ENCODE peak calls at places on chromosome 13, in ten cellular contexts. L is left lung, V is tibial nerve, F is uterus, Y is thyroid gland, I is brain microvascular endothelial cell, E is OCI-LY7, U is nephron progenitor cell, B is endodermal cell, J is adrenal gland. P is an unnamed sample.

GRCh38 chr13:34750078-34750703 is 191.9 kb upstream of the NBEA start:
- DNase-seq in Y (peak), U (peak), B (peak), V (no peak), I (no peak), L (no peak), E (no peak), F (peak), J (no peak), P (no peak)

GRCh38 chr13:48741377-48741776 is 87.6 kb downstream of the CYSLTR2 start:
- DNase-seq in F (no peak), U (no peak), I (peak), E (no peak), Y (no peak), V (no peak), J (no peak), L (no peak), B (no peak), P (no peak)

GRCh38 chr13:59422646-59423045 is 741.1 kb downstream of the DIAPH3 start:
- DNase-seq in I (peak), B (peak), L (no peak), Y (no peak), F (no peak), J (no peak), E (no peak), U (no peak), V (no peak), P (no peak)

GRCh38 chr13:20160346-20161274 is at the start of gene GJA3:
- DNase-seq in V (no peak), E (no peak), J (no peak), U (peak), L (no peak), F (no peak), Y (peak), B (peak), I (no peak), P (no peak)

GRCh38 chr13:95360464-95361097 is 59.3 kb upstream of the ABCC4 start:
- DNase-seq in F (peak), I (no peak), J (peak), Y (no peak), U (no peak), L (no peak), E (no peak), B (peak), V (no peak), P (no peak)

GRCh38 chr13:98446234-98446621 is 130.7 kb downstream of the STK24 start:
- DNase-seq in J (no peak), B (no peak), U (no peak), I (no peak), L (no peak), V (no peak), Y (no peak), F (no peak), E (no peak), P (no peak)

GRCh38 chr13:73687087-73687486 is 447.1 kb downstream of the KLF12 start:
- DNase-seq in B (no peak), I (no peak), Y (no peak), J (no peak), E (no peak), F (no peak), U (no peak), V (no peak), L (no peak), P (no peak)

GRCh38 chr13:81606074-81606473 is 1265.1 kb upstream of the SPRY2 start:
- DNase-seq in U (no peak), L (peak), I (no peak), Y (no peak), F (no peak), E (no peak), B (no peak), J (no peak), V (no peak), P (no peak)

GRCh38 chr13:32314968-32315254 is 252 bp downstream of the ZAR1L start:
- DNase-seq in V (no peak), J (peak), F (no peak), Y (peak), B (no peak), U (no peak), E (peak), L (no peak), I (peak), P (peak)

GRCh38 chr13:26310470-26310869 is 56.5 kb downstream of the CDK8 start:
- DNase-seq in Y (no peak), B (no peak), J (no peak), I (no peak), L (no peak), V (no peak), E (no peak), U (no peak), F (no peak), P (no peak)

GRCh38 chr13:101520672-101521071 is 68.2 kb downstream of the ITGBL1 start:
- DNase-seq in L (no peak), F (no peak), U (no peak), E (no peak), I (peak), V (no peak), B (no peak), J (no peak), Y (no peak), P (no peak)

GRCh38 chr13:40985596-40986327 is 33.4 kb downstream of the ELF1 start:
- DNase-seq in U (no peak), Y (no peak), J (no peak), B (no peak), V (no peak), I (no peak), F (no peak), E (no peak), L (no peak), P (no peak)

GRCh38 chr13:50573046-50573445 is 270.4 kb downstream of the DLEU7 start:
- DNase-seq in F (no peak), I (no peak), J (no peak), B (no peak), V (no peak), L (no peak), U (no peak), Y (no peak), E (no peak), P (no peak)

GRCh38 chr13:108176685-108177274 is 38.6 kb downstream of the LIG4 start:
- DNase-seq in F (no peak), Y (peak), U (peak), E (peak), B (peak), I (peak), J (peak), V (no peak), L (no peak), P (no peak)

GRCh38 chr13:112821340-112822055 is 131.7 kb downstream of the ATP11A start:
- DNase-seq in J (no peak), L (peak), F (no peak), I (no peak), V (no peak), U (no peak), B (no peak), Y (no peak), E (no peak), P (no peak)

GRCh38 chr13:48504606-48505369 is 28.1 kb downstream of the RCBTB2 start:
- DNase-seq in B (peak), E (no peak), F (no peak), I (no peak), U (no peak), V (no peak), Y (no peak), L (no peak), J (no peak), P (no peak)

GRCh38 chr13:97111705-97112104 is 110.4 kb upstream of the MBNL2 start:
- DNase-seq in J (no peak), V (no peak), E (no peak), B (no peak), I (no peak), F (no peak), U (no peak), L (no peak), Y (no peak), P (no peak)

GRCh38 chr13:79245937-79246574 is 160.0 kb downstream of the RBM26 start:
- DNase-seq in L (no peak), E (no peak), U (no peak), V (no peak), F (no peak), I (no peak), B (peak), Y (no peak), J (no peak), P (no peak)

GRCh38 chr13:49502954-49503353 is 7.2 kb downstream of the PHF11 start:
- DNase-seq in Y (peak), I (no peak), V (no peak), E (no peak), B (no peak), J (peak), U (no peak), F (peak), L (no peak), P (no peak)

GRCh38 chr13:74206061-74206561 is 71.9 kb upstream of the KLF12 start:
- DNase-seq in F (no peak), I (peak), J (no peak), B (no peak), U (no peak), Y (no peak), E (no peak), V (no peak), L (no peak), P (no peak)

GRCh38 chr13:48626077-48626449 is 27.7 kb upstream of the CYSLTR2 start:
- DNase-seq in E (no peak), V (no peak), I (peak), L (no peak), Y (no peak), F (no peak), B (no peak), U (no peak), J (peak), P (no peak)

GRCh38 chr13:109924376-109924775 is 138.0 kb upstream of the IRS2 start:
- DNase-seq in Y (no peak), B (no peak), V (no peak), E (no peak), F (no peak), I (no peak), U (no peak), L (no peak), J (no peak), P (no peak)

GRCh38 chr13:30752991-30753616 is 17.8 kb downstream of the ALOX5AP start:
- DNase-seq in I (no peak), E (no peak), J (no peak), U (no peak), V (no peak), Y (no peak), L (no peak), F (no peak), B (no peak), P (no peak)

GRCh38 chr13:97344250-97345175 is 89.5 kb upstream of the RAP2A start:
- DNase-seq in B (peak), F (peak), V (peak), L (no peak), J (peak), U (peak), Y (peak), E (peak), I (peak), P (no peak)

GRCh38 chr13:97226788-97227627 is 4.9 kb downstream of the MBNL2 start:
- DNase-seq in E (peak), I (no peak), F (no peak), Y (no peak), L (no peak), V (no peak), J (peak), B (peak), U (no peak), P (no peak)

GRCh38 chr13:49371943-49372636 is 71.8 kb downstream of the CAB39L start:
- DNase-seq in Y (no peak), B (no peak), F (no peak), J (no peak), U (no peak), I (no peak), L (no peak), E (peak), V (no peak), P (no peak)

GRCh38 chr13:108917581-108917980 is 288.2 kb downstream of the MYO16 start:
- DNase-seq in U (no peak), J (no peak), E (no peak), V (no peak), Y (no peak), I (peak), B (no peak), L (no peak), F (no peak), P (no peak)

GRCh38 chr13:93361703-93362102 is 135.1 kb downstream of the GPC6 start:
- DNase-seq in V (no peak), E (no peak), I (no peak), F (no peak), Y (no peak), J (no peak), B (no peak), U (no peak), L (no peak), P (no peak)

GRCh38 chr13:86006317-86006716 is 207.1 kb upstream of the SLITRK6 start:
- DNase-seq in J (no peak), U (no peak), Y (no peak), B (no peak), F (no peak), V (no peak), E (no peak), I (no peak), L (no peak), P (no peak)

GRCh38 chr13:66534561-66534960 is 695.6 kb downstream of the PCDH9 start:
- DNase-seq in E (no peak), J (no peak), V (no peak), Y (no peak), U (no peak), F (no peak), I (peak), B (no peak), L (no peak), P (no peak)

GRCh38 chr13:110236831-110237261 is 70.1 kb downstream of the COL4A1 start:
- DNase-seq in U (no peak), I (no peak), J (no peak), E (no peak), F (peak), Y (no peak), V (no peak), L (no peak), B (no peak), P (no peak)

GRCh38 chr13:113187263-113187669 is 21.2 kb downstream of the PCID2 start:
- DNase-seq in B (peak), Y (peak), I (peak), V (peak), U (no peak), J (peak), F (peak), E (no peak), L (peak), P (peak)

GRCh38 chr13:93079294-93079693 is 147.3 kb upstream of the GPC6 start:
- DNase-seq in B (no peak), V (no peak), E (no peak), I (peak), F (no peak), U (no peak), Y (no peak), J (no peak), L (no peak), P (no peak)

GRCh38 chr13:100630564-100630963 is 42.0 kb upstream of the GGACT start:
- DNase-seq in F (no peak), L (no peak), V (no peak), E (no peak), U (no peak), Y (no peak), I (no peak), B (no peak), J (no peak), P (no peak)

GRCh38 chr13:44257806-44258205 is 115.8 kb upstream of the SERP2 start:
- DNase-seq in V (no peak), B (no peak), F (no peak), Y (no peak), U (no peak), E (no peak), I (peak), L (no peak), J (no peak), P (no peak)

GRCh38 chr13:112722433-112723250 is 32.8 kb downstream of the ATP11A start:
- DNase-seq in Y (peak), I (peak), E (no peak), J (peak), F (peak), B (peak), L (no peak), V (no peak), U (no peak), P (no peak)

GRCh38 chr13:74930402-74931165 is 551.4 kb downstream of the TBC1D4 start:
- DNase-seq in Y (no peak), U (no peak), J (no peak), L (no peak), F (no peak), I (peak), E (no peak), V (no peak), B (no peak), P (no peak)

GRCh38 chr13:85700909-85701308 is 98.3 kb downstream of the SLITRK6 start:
- DNase-seq in E (no peak), L (no peak), U (no peak), Y (no peak), B (no peak), J (no peak), I (no peak), V (no peak), F (no peak), P (no peak)

DNA sequence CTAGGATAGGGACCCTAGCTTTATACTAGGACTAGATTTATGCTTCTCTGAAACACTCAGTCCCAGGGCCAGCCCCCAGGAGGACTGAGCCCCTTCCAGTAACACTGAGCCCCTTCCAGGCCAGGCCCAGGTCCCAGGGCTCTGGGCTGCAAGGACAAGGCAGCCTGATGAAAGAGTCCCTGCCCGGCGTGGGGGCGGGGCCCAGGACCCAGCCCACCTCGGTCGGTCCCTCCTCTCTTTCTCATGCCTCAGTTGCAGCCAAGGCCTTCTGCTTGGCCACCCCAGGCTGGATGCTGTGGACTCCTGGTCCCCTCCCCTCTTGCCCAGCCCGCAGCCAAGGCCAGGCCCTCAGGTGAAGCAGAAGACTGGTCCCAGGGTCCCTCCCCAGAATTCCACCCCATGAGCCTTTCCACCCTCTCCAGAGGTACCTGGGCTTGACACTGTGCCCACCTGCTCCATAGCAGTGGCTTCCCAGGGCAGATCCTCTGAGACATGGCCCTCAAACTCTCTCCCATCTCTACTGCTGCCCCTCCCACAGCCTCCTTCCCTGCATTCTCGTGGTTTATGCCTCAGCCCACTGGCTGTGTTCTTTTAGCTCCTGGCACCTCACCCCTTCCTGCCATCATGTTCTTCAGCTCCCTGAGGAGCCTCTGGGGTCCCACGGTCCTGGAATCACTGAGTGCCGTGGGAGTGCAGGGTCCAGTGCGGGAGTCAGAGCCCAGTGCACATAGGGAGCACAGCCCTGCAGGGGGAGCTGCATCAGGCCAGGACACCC is 53.6 kb upstream of the C1QTNF9B start:
- DNase-seq in L (no peak), U (no peak), V (no peak), Y (no peak), F (no peak), J (no peak), B (no peak), E (no peak), I (no peak), P (no peak)
- TF ChIP-seq CTCF in L (no peak), U (no peak), V (no peak), Y (no peak), F (no peak), J (no peak), B (peak), E (no peak), I (peak), P (no peak)

GRCh38 chr13:91347996-91348905 is 764 bp downstream of the MIR17HG start:
- DNase-seq in F (peak), J (peak), I (no peak), L (peak), Y (peak), B (peak), U (peak), E (peak), V (peak), P (peak)
- TF ChIP-seq CTCF in F (no peak), J (no peak), I (no peak), L (no peak), Y (no peak), B (no peak), U (no peak), E (no peak), V (no peak), P (no peak)

DNA sequence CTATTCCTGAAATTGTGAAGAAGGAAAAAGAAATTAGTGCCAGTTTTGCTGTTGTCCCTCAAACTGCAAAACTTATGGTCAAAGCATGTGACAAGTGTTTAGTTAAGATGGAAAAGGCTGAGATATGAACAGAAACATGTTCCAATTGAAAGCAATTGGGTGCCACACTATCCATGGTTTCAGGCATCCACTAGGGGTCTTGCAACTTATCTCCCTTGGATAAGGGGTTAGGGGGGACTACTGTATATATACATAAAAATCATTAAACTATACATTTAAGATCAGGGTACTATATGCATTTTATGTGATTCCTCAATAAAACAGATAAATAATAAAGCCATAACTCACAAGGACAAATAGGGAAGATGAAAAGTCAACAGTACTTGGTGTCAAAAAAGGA is 8.3 kb downstream of the SPART start:
- DNase-seq in V (no peak), F (no peak), Y (no peak), J (no peak), L (no peak), B (no peak), I (no peak), U (no peak), E (no peak), P (no peak)
- TF ChIP-seq CTCF in V (no peak), F (no peak), Y (no peak), J (no peak), L (no peak), B (peak), I (no peak), U (no peak), E (no peak), P (no peak)

GRCh38 chr13:51935326-51936171 is 73.8 kb downstream of the CCDC70 start:
- DNase-seq in U (peak), B (peak), L (no peak), E (no peak), Y (peak), J (no peak), F (no peak), I (no peak), V (no peak), P (no peak)
- TF ChIP-seq CTCF in U (peak), B (peak), L (no peak), E (peak), Y (no peak), J (no peak), F (peak), I (peak), V (no peak), P (no peak)

DNA sequence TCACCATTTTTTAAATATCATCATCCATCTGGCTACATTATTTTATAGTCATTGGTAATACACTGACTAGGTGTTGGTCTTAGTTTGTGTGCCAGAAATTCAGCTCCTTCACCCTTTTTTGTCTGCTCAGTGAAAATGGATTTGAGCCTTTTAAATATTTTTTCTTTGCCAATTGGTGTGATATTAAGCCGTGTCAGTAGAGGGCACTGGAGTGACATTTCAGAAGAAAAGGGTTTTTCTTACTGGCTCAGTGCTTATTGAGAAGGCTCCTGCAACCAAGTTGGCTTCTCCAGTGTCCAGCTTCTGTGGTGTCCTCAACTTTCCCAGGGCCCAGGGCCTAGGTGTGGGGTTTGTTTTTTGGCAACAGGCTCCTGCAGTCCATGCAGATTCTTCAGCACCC is 546.6 kb downstream of the DACH1 start:
- DNase-seq in B (peak), V (no peak), J (no peak), E (peak), L (no peak), F (no peak), Y (no peak), I (peak), U (no peak), P (no peak)
- TF ChIP-seq CTCF in B (peak), V (no peak), J (no peak), E (peak), L (no peak), F (no peak), Y (no peak), I (peak), U (no peak), P (peak)

DNA sequence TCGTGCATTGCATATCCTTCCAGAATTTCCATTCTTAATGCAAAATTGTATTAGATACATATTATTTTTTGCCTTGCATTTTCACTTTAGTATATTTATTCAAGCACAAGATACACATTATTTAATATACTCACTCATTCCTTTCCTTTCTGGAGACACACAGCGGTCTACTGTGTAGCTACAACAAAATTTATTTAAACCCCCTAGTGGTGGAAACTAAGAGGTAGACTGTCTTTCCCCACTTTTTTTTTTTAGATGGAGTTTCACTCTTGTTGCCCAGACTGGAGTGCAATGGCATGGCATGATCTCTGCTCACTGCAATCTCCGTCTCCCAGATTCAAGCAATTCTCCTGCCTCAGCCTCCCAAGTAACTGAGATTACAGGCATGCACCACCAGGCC is 2040.3 kb upstream of the PCDH20 start:
- DNase-seq in U (no peak), B (no peak), V (no peak), F (no peak), L (no peak), E (no peak), I (no peak), Y (no peak), J (no peak), P (no peak)
- TF ChIP-seq CTCF in U (no peak), B (peak), V (no peak), F (no peak), L (no peak), E (peak), I (peak), Y (no peak), J (no peak), P (no peak)